ENCODE peak calls at places on chromosomes 3 and 15, in five cellular contexts. One of them, this sample, is unnamed.

GRCh38 chr15:69623521-69624513 is 171.2 kb downstream of the RPLP1 start:
- DNase-seq in heart left ventricle: no peak
- DNase-seq in upper lobe of right lung: no peak
- DNase-seq in right cardiac atrium: no peak
- DNase-seq in brain microvascular endothelial cell: no peak
- DNase-seq in this sample: no peak

GRCh38 chr3:140004271-140004670 is 69.3 kb downstream of the CLSTN2 start:
- DNase-seq in heart left ventricle: no peak
- DNase-seq in upper lobe of right lung: no peak
- DNase-seq in right cardiac atrium: no peak
- DNase-seq in brain microvascular endothelial cell: no peak
- DNase-seq in this sample: no peak

GRCh38 chr3:187012609-187013051 is 82.3 kb downstream of the ST6GAL1 start:
- DNase-seq in brain microvascular endothelial cell: no peak
- DNase-seq in heart left ventricle: no peak
- DNase-seq in right cardiac atrium: no peak
- DNase-seq in upper lobe of right lung: no peak
- DNase-seq in this sample: no peak

GRCh38 chr3:67459131-67459530 is 195.3 kb downstream of the SUCLG2 start:
- DNase-seq in brain microvascular endothelial cell: no peak
- DNase-seq in right cardiac atrium: no peak
- DNase-seq in upper lobe of right lung: no peak
- DNase-seq in heart left ventricle: no peak
- DNase-seq in this sample: no peak

GRCh38 chr3:39000008-39000450 is 51.7 kb downstream of the SCN11A start:
- DNase-seq in brain microvascular endothelial cell: no peak
- DNase-seq in right cardiac atrium: no peak
- DNase-seq in upper lobe of right lung: no peak
- DNase-seq in heart left ventricle: no peak
- DNase-seq in this sample: no peak

GRCh38 chr15:69410290-69410874 is 3.8 kb upstream of the KIF23 start:
- DNase-seq in brain microvascular endothelial cell: no peak
- DNase-seq in right cardiac atrium: no peak
- DNase-seq in heart left ventricle: no peak
- DNase-seq in upper lobe of right lung: no peak
- DNase-seq in this sample: peak

GRCh38 chr3:14957933-14958332 is 10.6 kb downstream of the NR2C2 start:
- DNase-seq in upper lobe of right lung: no peak
- DNase-seq in heart left ventricle: no peak
- DNase-seq in right cardiac atrium: no peak
- DNase-seq in brain microvascular endothelial cell: no peak
- DNase-seq in this sample: no peak

GRCh38 chr3:54122046-54122801 is at the start of gene CACNA2D3:
- DNase-seq in heart left ventricle: peak
- DNase-seq in upper lobe of right lung: peak
- DNase-seq in brain microvascular endothelial cell: no peak
- DNase-seq in right cardiac atrium: peak
- DNase-seq in this sample: no peak

GRCh38 chr3:177294221-177294620 is 96.9 kb upstream of the TBL1XR1 start:
- DNase-seq in heart left ventricle: peak
- DNase-seq in upper lobe of right lung: no peak
- DNase-seq in brain microvascular endothelial cell: peak
- DNase-seq in right cardiac atrium: peak
- DNase-seq in this sample: no peak

GRCh38 chr3:9930804-9931418 is 2.7 kb upstream of the CRELD1 start:
- DNase-seq in heart left ventricle: no peak
- DNase-seq in right cardiac atrium: no peak
- DNase-seq in upper lobe of right lung: no peak
- DNase-seq in brain microvascular endothelial cell: no peak
- DNase-seq in this sample: no peak

GRCh38 chr15:93420050-93420452 is 331.0 kb upstream of the RGMA start:
- DNase-seq in heart left ventricle: no peak
- DNase-seq in upper lobe of right lung: no peak
- DNase-seq in brain microvascular endothelial cell: no peak
- DNase-seq in right cardiac atrium: no peak
- DNase-seq in this sample: no peak

GRCh38 chr3:149489060-149489690 is 14.7 kb downstream of the TM4SF4 start:
- DNase-seq in upper lobe of right lung: no peak
- DNase-seq in heart left ventricle: no peak
- DNase-seq in right cardiac atrium: no peak
- DNase-seq in brain microvascular endothelial cell: no peak
- DNase-seq in this sample: no peak

GRCh38 chr3:171068658-171069057 is 42.1 kb upstream of the SLC2A2 start:
- DNase-seq in upper lobe of right lung: no peak
- DNase-seq in heart left ventricle: no peak
- DNase-seq in brain microvascular endothelial cell: no peak
- DNase-seq in right cardiac atrium: no peak
- DNase-seq in this sample: no peak

GRCh38 chr15:71295242-71296031 is 180.2 kb downstream of the THSD4 start:
- DNase-seq in upper lobe of right lung: no peak
- DNase-seq in right cardiac atrium: no peak
- DNase-seq in brain microvascular endothelial cell: peak
- DNase-seq in heart left ventricle: peak
- DNase-seq in this sample: no peak

GRCh38 chr3:64398431-64398830 is 173.2 kb upstream of the PRICKLE2 start:
- DNase-seq in brain microvascular endothelial cell: no peak
- DNase-seq in upper lobe of right lung: no peak
- DNase-seq in right cardiac atrium: no peak
- DNase-seq in heart left ventricle: no peak
- DNase-seq in this sample: no peak

GRCh38 chr3:29064085-29064484 is 216.8 kb upstream of the RBMS3 start:
- DNase-seq in upper lobe of right lung: no peak
- DNase-seq in heart left ventricle: no peak
- DNase-seq in right cardiac atrium: no peak
- DNase-seq in brain microvascular endothelial cell: no peak
- DNase-seq in this sample: no peak

GRCh38 chr3:46811615-46812236 is 51.5 kb downstream of the MYL3 start:
- DNase-seq in brain microvascular endothelial cell: no peak
- DNase-seq in upper lobe of right lung: peak
- DNase-seq in right cardiac atrium: no peak
- DNase-seq in heart left ventricle: no peak
- DNase-seq in this sample: no peak

GRCh38 chr3:127701281-127701792 is 28.6 kb downstream of the ABTB1 start:
- DNase-seq in right cardiac atrium: peak
- DNase-seq in upper lobe of right lung: peak
- DNase-seq in heart left ventricle: peak
- DNase-seq in brain microvascular endothelial cell: no peak
- DNase-seq in this sample: no peak

GRCh38 chr3:119643094-119643493 is 17.3 kb downstream of the POPDC2 start:
- DNase-seq in brain microvascular endothelial cell: no peak
- DNase-seq in heart left ventricle: no peak
- DNase-seq in upper lobe of right lung: no peak
- DNase-seq in right cardiac atrium: no peak
- DNase-seq in this sample: no peak

GRCh38 chr3:175456496-175456895 is 597.4 kb downstream of the NAALADL2 start:
- DNase-seq in brain microvascular endothelial cell: no peak
- DNase-seq in heart left ventricle: no peak
- DNase-seq in right cardiac atrium: no peak
- DNase-seq in upper lobe of right lung: no peak
- DNase-seq in this sample: no peak

GRCh38 chr3:27368831-27369607 is at the start of gene NEK10:
- DNase-seq in brain microvascular endothelial cell: peak
- DNase-seq in heart left ventricle: peak
- DNase-seq in right cardiac atrium: peak
- DNase-seq in upper lobe of right lung: peak
- DNase-seq in this sample: peak

GRCh38 chr15:101488300-101489164 is 975 bp downstream of the PCSK6 start:
- DNase-seq in right cardiac atrium: no peak
- DNase-seq in upper lobe of right lung: no peak
- DNase-seq in heart left ventricle: no peak
- DNase-seq in brain microvascular endothelial cell: no peak
- DNase-seq in this sample: no peak

GRCh38 chr3:13268961-13269391 is 151.1 kb downstream of the NUP210 start:
- DNase-seq in upper lobe of right lung: peak
- DNase-seq in right cardiac atrium: peak
- DNase-seq in heart left ventricle: no peak
- DNase-seq in brain microvascular endothelial cell: no peak
- DNase-seq in this sample: no peak

GRCh38 chr3:157606392-157607197 is 103.4 kb upstream of the VEPH1 start:
- DNase-seq in right cardiac atrium: peak
- DNase-seq in heart left ventricle: peak
- DNase-seq in brain microvascular endothelial cell: peak
- DNase-seq in upper lobe of right lung: peak
- DNase-seq in this sample: peak

GRCh38 chr3:30241721-30242120 is 364.7 kb upstream of the TGFBR2 start:
- DNase-seq in brain microvascular endothelial cell: no peak
- DNase-seq in heart left ventricle: no peak
- DNase-seq in upper lobe of right lung: no peak
- DNase-seq in right cardiac atrium: no peak
- DNase-seq in this sample: no peak

GRCh38 chr3:85567074-85567676 is 608.4 kb downstream of the CADM2 start:
- DNase-seq in upper lobe of right lung: no peak
- DNase-seq in right cardiac atrium: peak
- DNase-seq in heart left ventricle: peak
- DNase-seq in brain microvascular endothelial cell: peak
- DNase-seq in this sample: no peak

GRCh38 chr15:42528970-42529369 is 19.6 kb downstream of the LRRC57 start:
- DNase-seq in heart left ventricle: no peak
- DNase-seq in right cardiac atrium: no peak
- DNase-seq in brain microvascular endothelial cell: no peak
- DNase-seq in upper lobe of right lung: no peak
- DNase-seq in this sample: no peak

GRCh38 chr3:142211034-142211433 is 14.4 kb downstream of the GK5 start:
- DNase-seq in heart left ventricle: no peak
- DNase-seq in right cardiac atrium: no peak
- DNase-seq in brain microvascular endothelial cell: no peak
- DNase-seq in upper lobe of right lung: no peak
- DNase-seq in this sample: no peak

GRCh38 chr3:38004415-38005075 is 14.0 kb downstream of the VILL start:
- DNase-seq in brain microvascular endothelial cell: peak
- DNase-seq in upper lobe of right lung: peak
- DNase-seq in heart left ventricle: peak
- DNase-seq in right cardiac atrium: peak
- DNase-seq in this sample: peak

DNA sequence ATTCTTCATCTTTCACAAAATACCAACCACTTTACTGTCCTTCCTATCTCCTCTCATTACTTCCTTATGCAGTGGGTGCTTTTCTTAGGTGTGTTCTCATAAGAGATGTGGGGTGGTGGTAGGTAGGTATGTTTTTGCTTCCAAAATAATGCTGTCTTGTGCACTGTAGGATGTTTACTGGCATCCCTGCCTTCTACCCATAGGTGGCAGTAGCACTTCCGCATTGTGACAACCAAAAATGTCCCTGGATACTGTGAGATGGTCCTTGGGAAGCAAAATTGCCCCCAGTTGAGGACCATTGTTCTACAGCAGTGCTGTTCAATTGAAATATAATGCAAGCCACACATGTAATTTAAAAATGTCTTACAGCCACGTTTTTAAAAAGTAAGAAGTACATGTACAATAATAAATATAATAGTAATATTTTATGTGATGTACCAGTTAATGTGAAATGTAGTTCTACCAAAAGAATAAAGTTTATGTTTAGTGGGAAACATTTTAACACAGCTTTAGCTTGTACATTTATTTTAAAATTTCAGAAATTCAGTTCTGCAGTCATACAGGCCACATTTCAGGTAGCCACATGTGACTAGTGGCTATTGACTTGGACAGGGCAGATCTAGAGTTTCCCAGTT is 75.2 kb downstream of the NEO1 start:
- DNase-seq in right cardiac atrium: no peak
- DNase-seq in heart left ventricle: no peak
- DNase-seq in upper lobe of right lung: no peak
- DNase-seq in brain microvascular endothelial cell: peak
- DNase-seq in this sample: no peak
- H3K27ac ChIP-seq in right cardiac atrium: no peak
- H3K27ac ChIP-seq in heart left ventricle: no peak
- H3K27ac ChIP-seq in upper lobe of right lung: no peak
- H3K27ac ChIP-seq in brain microvascular endothelial cell: no peak
- H3K27ac ChIP-seq in this sample: no peak

DNA sequence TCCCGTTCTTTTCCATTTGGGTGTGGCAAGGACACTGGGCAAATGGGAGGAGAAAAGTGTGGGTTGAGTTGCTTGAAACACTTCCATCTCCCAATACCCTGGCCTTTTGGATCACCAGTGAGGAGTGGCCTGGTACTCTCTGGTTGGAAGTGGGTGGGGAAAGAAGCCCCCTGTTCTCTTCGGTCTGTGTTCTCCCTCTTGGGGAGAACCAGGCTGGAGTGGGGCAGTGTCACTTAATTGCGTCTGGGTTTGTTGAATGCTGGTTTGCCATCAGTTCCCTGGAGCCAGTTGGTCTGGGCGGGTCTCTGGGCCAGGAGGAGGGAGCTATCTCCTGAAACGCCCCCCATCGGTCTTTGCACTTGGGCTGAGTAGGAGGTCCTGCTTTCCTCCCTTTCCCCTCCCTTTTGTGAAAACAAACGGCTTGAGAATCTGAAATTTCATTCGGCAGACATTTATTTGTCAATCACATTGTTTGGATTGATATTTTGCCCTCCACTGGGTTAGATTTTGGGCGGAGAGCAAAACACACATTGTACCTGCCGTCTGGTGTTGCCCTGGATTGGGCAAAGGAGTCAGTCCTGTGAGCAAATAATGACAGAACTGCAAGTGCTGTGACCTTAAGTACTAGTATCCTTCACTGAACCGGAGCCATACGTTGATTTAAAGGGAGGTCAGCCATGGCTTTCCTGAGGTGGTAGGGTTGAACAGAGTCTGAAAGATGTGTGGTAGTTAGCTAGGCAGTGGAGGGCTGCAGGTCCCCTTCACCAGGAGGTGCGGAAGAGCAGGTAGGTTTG is 1.6 kb downstream of the PDIA5 start:
- DNase-seq in brain microvascular endothelial cell: no peak
- DNase-seq in upper lobe of right lung: no peak
- DNase-seq in right cardiac atrium: no peak
- DNase-seq in heart left ventricle: no peak
- DNase-seq in this sample: no peak
- H3K27ac ChIP-seq in brain microvascular endothelial cell: no peak
- H3K27ac ChIP-seq in upper lobe of right lung: peak
- H3K27ac ChIP-seq in right cardiac atrium: no peak
- H3K27ac ChIP-seq in heart left ventricle: no peak
- H3K27ac ChIP-seq in this sample: no peak

GRCh38 chr3:114450008-114450596 is 156.3 kb downstream of the TIGIT start:
- DNase-seq in heart left ventricle: no peak
- DNase-seq in right cardiac atrium: no peak
- DNase-seq in upper lobe of right lung: no peak
- DNase-seq in brain microvascular endothelial cell: no peak
- DNase-seq in this sample: no peak

GRCh38 chr3:114451561-114452018 is 157.8 kb downstream of the TIGIT start:
- DNase-seq in brain microvascular endothelial cell: peak
- DNase-seq in upper lobe of right lung: no peak
- DNase-seq in right cardiac atrium: peak
- DNase-seq in heart left ventricle: peak
- DNase-seq in this sample: no peak

GRCh38 chr3:114449271-114450007 is 155.6 kb downstream of the TIGIT start:
- DNase-seq in heart left ventricle: no peak
- DNase-seq in upper lobe of right lung: no peak
- DNase-seq in brain microvascular endothelial cell: no peak
- DNase-seq in right cardiac atrium: no peak
- DNase-seq in this sample: no peak

GRCh38 chr3:114452176-114452744 is 158.4 kb downstream of the TIGIT start:
- DNase-seq in upper lobe of right lung: no peak
- DNase-seq in heart left ventricle: no peak
- DNase-seq in brain microvascular endothelial cell: no peak
- DNase-seq in right cardiac atrium: no peak
- DNase-seq in this sample: no peak

GRCh38 chr3:114451051-114451451 is 157.2 kb downstream of the TIGIT start:
- DNase-seq in heart left ventricle: no peak
- DNase-seq in upper lobe of right lung: no peak
- DNase-seq in right cardiac atrium: no peak
- DNase-seq in brain microvascular endothelial cell: no peak
- DNase-seq in this sample: no peak
- H3K27ac ChIP-seq in heart left ventricle: peak
- H3K27ac ChIP-seq in upper lobe of right lung: peak
- H3K27ac ChIP-seq in right cardiac atrium: peak
- H3K27ac ChIP-seq in brain microvascular endothelial cell: no peak
- H3K27ac ChIP-seq in this sample: peak

GRCh38 chr3:58039609-58040008 is 31.4 kb downstream of the FLNB start:
- DNase-seq in heart left ventricle: no peak
- DNase-seq in brain microvascular endothelial cell: no peak
- DNase-seq in upper lobe of right lung: no peak
- DNase-seq in right cardiac atrium: no peak
- DNase-seq in this sample: no peak
- H3K27ac ChIP-seq in heart left ventricle: no peak
- H3K27ac ChIP-seq in brain microvascular endothelial cell: no peak
- H3K27ac ChIP-seq in upper lobe of right lung: no peak
- H3K27ac ChIP-seq in right cardiac atrium: no peak
- H3K27ac ChIP-seq in this sample: no peak

This sample was measured in caudate nucleus.